ENCODE peak calls at places on chromosomes 12 and 14, in eight cellular contexts. U, H, E, Q, L, N, T and W are unnamed samples.

GRCh38 chr12:70638639-70639349 is 1.6 kb upstream of the PTPRB start:
- DNase-seq in U (no peak), H (no peak), E (no peak), Q (no peak), L (no peak), N (no peak), T (no peak), W (peak)

GRCh38 chr14:70425349-70425748 is 8.5 kb upstream of the SYNJ2BP start:
- DNase-seq in U (no peak), H (no peak), E (no peak), Q (no peak), L (no peak), N (no peak), T (no peak), W (no peak)

GRCh38 chr12:18275974-18276373 is 14.7 kb downstream of the PIK3C2G start:
- DNase-seq in U (no peak), H (peak), E (no peak), Q (no peak), L (no peak), N (no peak), T (no peak), W (peak)

GRCh38 chr12:94202245-94203180 is 54.1 kb downstream of the PLXNC1 start:
- DNase-seq in U (no peak), H (no peak), E (no peak), Q (no peak), L (no peak), N (no peak), T (no peak), W (no peak)

GRCh38 chr12:46492471-46493351 is 120.1 kb upstream of the SLC38A2 start:
- DNase-seq in U (no peak), H (peak), E (no peak), Q (no peak), L (peak), N (no peak), T (no peak), W (peak)

GRCh38 chr14:22539831-22540230 is 49.2 kb downstream of the DAD1 start:
- DNase-seq in U (no peak), H (no peak), E (no peak), Q (no peak), L (no peak), N (no peak), T (no peak), W (no peak)

GRCh38 chr12:31228811-31229792 is 96.8 kb downstream of the SINHCAF start:
- DNase-seq in U (no peak), H (no peak), E (peak), Q (peak), L (peak), N (no peak), T (no peak), W (no peak)

GRCh38 chr12:78674311-78675085 is 190.1 kb upstream of the SYT1 start:
- DNase-seq in U (no peak), H (peak), E (no peak), Q (no peak), L (no peak), N (no peak), T (no peak), W (peak)

GRCh38 chr12:19131020-19131431 is 1.5 kb downstream of the PLEKHA5 start:
- DNase-seq in U (no peak), H (peak), E (peak), Q (peak), L (peak), N (no peak), T (no peak), W (peak)

GRCh38 chr14:92108345-92109254 is 2.2 kb upstream of the ATXN3 start:
- DNase-seq in U (no peak), H (peak), E (no peak), Q (no peak), L (no peak), N (no peak), T (peak), W (no peak)

GRCh38 chr12:4030938-4031702 is 157.9 kb upstream of the PARP11 start:
- DNase-seq in U (peak), H (peak), E (peak), Q (peak), L (peak), N (peak), T (peak), W (peak)

GRCh38 chr14:56514663-56515371 is 64.8 kb upstream of the TMEM260 start:
- DNase-seq in U (no peak), H (peak), E (no peak), Q (no peak), L (no peak), N (no peak), T (peak), W (peak)

GRCh38 chr14:95041477-95042020 is 115.8 kb downstream of the DICER1 start:
- DNase-seq in U (no peak), H (no peak), E (no peak), Q (no peak), L (no peak), N (no peak), T (no peak), W (no peak)

GRCh38 chr12:3075315-3075714 is 1.9 kb upstream of the TSPAN9 start:
- DNase-seq in U (no peak), H (no peak), E (no peak), Q (no peak), L (no peak), N (no peak), T (no peak), W (no peak)